ENCODE peak calls at places on chromosomes 4 and X, in five cellular contexts. S, Z, R, V and J are unnamed samples.
A peak's percentile ranks its signal among the peaks of the same experiment; 100 is the strongest.

GRCh38 chrX:130402211-130402684 is 461 bp downstream of the RBMX2 start:
- ATAC-seq in S (no peak), V (no peak), R (no peak), Z (no peak), J (no peak)

GRCh38 chr4:7680106-7680505 is 245.4 kb upstream of the PSAPL1 start:
- ATAC-seq in Z (no peak), S (no peak), R (no peak), V (no peak), J (no peak)

GRCh38 chr4:174928575-174929253 is 10.6 kb downstream of the ADAM29 start:
- ATAC-seq in Z (no peak), R (no peak), V (no peak), S (no peak), J (peak; percentile 65)

GRCh38 chrX:150543230-150544155 is 24.9 kb upstream of the MTM1 start:
- ATAC-seq in Z (no peak), V (peak; percentile 27), S (no peak), R (peak; percentile 56), J (peak; percentile 84)

GRCh38 chrX:3219667-3220066 is 126.8 kb downstream of the MXRA5 start:
- ATAC-seq in R (no peak), Z (no peak), S (no peak), V (no peak), J (no peak)

GRCh38 chrX:110046971-110047370 is 44.1 kb downstream of the TMEM164 start:
- ATAC-seq in R (no peak), V (no peak), Z (no peak), S (no peak), J (no peak)

GRCh38 chr4:139686988-139687387 is 21.4 kb downstream of the MGST2 start:
- ATAC-seq in R (no peak), V (no peak), S (peak; percentile 19), Z (no peak), J (no peak)

GRCh38 chr4:174214102-174214878 is 69.2 kb downstream of the FBXO8 start:
- ATAC-seq in R (peak; percentile 72), S (peak; percentile 64), V (no peak), Z (peak; percentile 79), J (no peak)

GRCh38 chr4:38625508-38625907 is 38.5 kb upstream of the KLF3 start:
- ATAC-seq in R (no peak), S (no peak), V (peak; percentile 59), Z (no peak), J (no peak)

GRCh38 chrX:989959-990510 is 222.4 kb downstream of the CRLF2 start:
- ATAC-seq in R (peak; percentile 87), V (peak; percentile 20), Z (peak; percentile 96), S (peak; percentile 53), J (peak; percentile 93)

GRCh38 chr4:66000500-66001117 is 330.3 kb upstream of the EPHA5 start:
- ATAC-seq in S (no peak), R (no peak), Z (no peak), V (no peak), J (no peak)

GRCh38 chrX:110746014-110746413 is 49.6 kb downstream of the CHRDL1 start:
- ATAC-seq in Z (no peak), R (no peak), S (no peak), V (no peak), J (no peak)

GRCh38 chr4:107896158-107896645 is 35.1 kb upstream of the CYP2U1 start:
- ATAC-seq in R (peak; percentile 93), V (peak; percentile 89), S (peak; percentile 38), Z (peak; percentile 96), J (no peak)

GRCh38 chr4:67082746-67083145 is 462.6 kb downstream of the CENPC start:
- ATAC-seq in S (no peak), Z (no peak), V (no peak), R (no peak), J (no peak)

GRCh38 chrX:10929747-10930146 is 181.4 kb upstream of the HCCS start:
- ATAC-seq in V (no peak), R (no peak), Z (no peak), S (no peak), J (no peak)

GRCh38 chr4:168710353-168710946 is 213.6 kb downstream of the PALLD start:
- ATAC-seq in R (no peak), Z (peak; percentile 48), V (no peak), S (peak; percentile 81), J (no peak)

GRCh38 chr4:116796022-116796421 is 289.4 kb downstream of the TRAM1L1 start:
- ATAC-seq in V (no peak), R (no peak), Z (no peak), S (no peak), J (no peak)

GRCh38 chr4:47891928-47892327 is 22.5 kb downstream of the NFXL1 start:
- ATAC-seq in Z (no peak), R (peak; percentile 60), V (peak; percentile 20), S (no peak), J (no peak)

GRCh38 chr4:186018261-186018660 is 50.7 kb upstream of the TLR3 start:
- ATAC-seq in S (no peak), Z (no peak), V (no peak), R (no peak), J (no peak)

GRCh38 chr4:113292371-113293042 is 243.1 kb downstream of the ANK2 start:
- ATAC-seq in Z (peak; percentile 81), R (no peak), S (peak; percentile 70), V (no peak), J (no peak)

GRCh38 chr4:37722000-37722638 is 35.9 kb upstream of the RELL1 start:
- ATAC-seq in R (peak; percentile 75), Z (no peak), V (no peak), S (no peak), J (no peak)

GRCh38 chr4:108619372-108620100 is 840 bp upstream of the RPL34 start:
- ATAC-seq in R (peak; percentile 2), S (peak; percentile 28), V (peak; percentile 38), Z (peak; percentile 9), J (peak; percentile 7)

GRCh38 chr4:742096-742741 is 36.6 kb downstream of the PCGF3 start:
- ATAC-seq in R (peak; percentile 22), S (no peak), Z (peak; percentile 14), V (no peak), J (no peak)

GRCh38 chr4:184439856-184440592 is 34.3 kb downstream of the IRF2 start:
- ATAC-seq in R (no peak), Z (peak; percentile 60), V (no peak), S (peak; percentile 43), J (no peak)

GRCh38 chrX:67636532-67636931 is 92.7 kb downstream of the AR start:
- ATAC-seq in Z (no peak), R (no peak), V (no peak), S (no peak), J (no peak)